ENCODE peak calls at places on chromosomes 11 and 22, in nine cellular contexts. O is ovary; Q is upper lobe of right lung; Z is body of pancreas; J is psoas muscle; G is CD8-positive, alpha-beta T cell; S is OCI-LY7; P is esophagus squamous epithelium; H is HepG2. I is an unnamed sample.

GRCh38 chr11:16191212-16191851 is 165.0 kb downstream of the SOX6 start:
- DNase-seq in O (no peak), Q (peak; percentile 46), Z (no peak), J (no peak), G (no peak), S (peak; percentile 60), P (no peak), H (peak; percentile 9), I (no peak)

GRCh38 chr11:64059339-64060176 is 23.8 kb downstream of the FLRT1 start:
- DNase-seq in O (no peak), Q (no peak), Z (no peak), J (no peak), G (no peak), S (no peak), P (no peak), H (no peak), I (no peak)

GRCh38 chr11:101441747-101442146 is 142.1 kb downstream of the TRPC6 start:
- DNase-seq in O (no peak), Q (peak; percentile 66), Z (peak; percentile 84), J (no peak), G (no peak), S (no peak), P (no peak), H (no peak), I (no peak)

GRCh38 chr22:32737811-32738210 is 63.7 kb upstream of the TIMP3 start:
- DNase-seq in O (no peak), Q (no peak), Z (no peak), J (no peak), G (no peak), S (no peak), P (no peak), H (no peak), I (no peak)

GRCh38 chr11:86706341-86707131 is 34.1 kb upstream of the ME3 start:
- DNase-seq in O (no peak), Q (no peak), Z (no peak), J (no peak), G (no peak), S (no peak), P (no peak), H (peak; percentile 77), I (no peak)

GRCh38 chr11:134228625-134229024 is 4.2 kb downstream of the VPS26B start:
- DNase-seq in O (no peak), Q (no peak), Z (no peak), J (no peak), G (no peak), S (peak; percentile 86), P (no peak), H (no peak), I (no peak)

GRCh38 chr11:32439488-32440210 is 4.3 kb upstream of the WT1 start:
- DNase-seq in O (peak; percentile 49), Q (no peak), Z (no peak), J (no peak), G (no peak), S (no peak), P (no peak), H (no peak), I (no peak)

GRCh38 chr11:8228206-8228605 is 35.5 kb downstream of the LMO1 start:
- DNase-seq in O (no peak), Q (peak; percentile 35), Z (no peak), J (no peak), G (no peak), S (no peak), P (no peak), H (no peak), I (no peak)

GRCh38 chr11:15673408-15673811 is 558.7 kb downstream of the INSC start:
- DNase-seq in O (no peak), Q (no peak), Z (no peak), J (no peak), G (no peak), S (no peak), P (no peak), H (no peak), I (no peak)

GRCh38 chr11:46348986-46349401 is 1.7 kb downstream of the DGKZ start:
- DNase-seq in O (no peak), Q (no peak), Z (no peak), J (no peak), G (no peak), S (peak; percentile 75), P (no peak), H (no peak), I (no peak)

GRCh38 chr11:6646040-6646439 is 9.6 kb downstream of the DCHS1 start:
- DNase-seq in O (no peak), Q (no peak), Z (no peak), J (peak; percentile 91), G (no peak), S (peak; percentile 18), P (no peak), H (no peak), I (no peak)
- H3K27ac ChIP-seq in O (no peak overlapping the region), Q (peak overlapping the region; percentile 47), Z (no peak overlapping the region), J (peak overlapping the region; percentile 54), G (peak overlapping the region; percentile 48), S (peak overlapping the region; percentile 59), P (peak overlapping the region; percentile 68), H (no peak overlapping the region), I (peak overlapping the region; percentile 98)

GRCh38 chr11:37525336-37525735 is 927.3 kb upstream of the RAG2 start:
- DNase-seq in O (no peak), Q (no peak), Z (no peak), J (no peak), G (no peak), S (no peak), P (no peak), H (no peak), I (no peak)
- TF ChIP-seq CTCF in O (no peak), Q (peak; percentile 5), Z (no peak), J (no peak), G (no peak), S (no peak), P (no peak), H (no peak), I (no peak)

GRCh38 chr11:35337136-35337918 is 82.0 kb downstream of the SLC1A2 start:
- DNase-seq in O (no peak), Q (no peak), Z (peak; percentile 15), J (no peak), G (no peak), S (no peak), P (no peak), H (peak; percentile 85), I (peak; percentile 56)
- H3K27ac ChIP-seq in O (no peak overlapping the region), Q (no peak overlapping the region), Z (peak overlapping the region; percentile 81), J (peak overlapping the region; percentile 19), G (no peak overlapping the region), S (no peak overlapping the region), P (peak overlapping the region; percentile 67), H (peak overlapping the region; percentile 47), I (peak overlapping the region; percentile 45)

GRCh38 chr22:20430641-20431519 is 6.7 kb downstream of the SCARF2 start:
- DNase-seq in O (no peak), Q (peak; percentile 80), Z (peak; percentile 57), J (peak; percentile 78), G (peak; percentile 33), S (no peak), P (no peak), H (no peak), I (peak; percentile 80)
- TF ChIP-seq CTCF in O (no peak), Q (peak; percentile 20), Z (peak; percentile 22), J (peak; percentile 39), G (peak; percentile 18), S (no peak), P (peak; percentile 30), H (no peak), I (peak; percentile 45)

GRCh38 chr22:49535527-49536125 is 292.0 kb downstream of the BRD1 start:
- DNase-seq in O (no peak), Q (peak; percentile 42), Z (no peak), J (no peak), G (no peak), S (no peak), P (no peak), H (no peak), I (no peak)
- H3K27ac ChIP-seq in O (no peak overlapping the region), Q (no peak overlapping the region), Z (no peak overlapping the region), J (no peak overlapping the region), G (no peak overlapping the region), S (no peak overlapping the region), P (no peak overlapping the region), H (no peak overlapping the region), I (no peak overlapping the region)

GRCh38 chr11:60169264-60169915 is 13.5 kb downstream of the MS4A6A start:
- DNase-seq in O (no peak), Q (no peak), Z (peak; percentile 76), J (no peak), G (no peak), S (peak; percentile 77), P (no peak), H (peak; percentile 33), I (no peak)
- TF ChIP-seq CTCF in O (no peak), Q (peak; percentile 53), Z (peak; percentile 23), J (peak; percentile 28), G (no peak), S (peak; percentile 58), P (no peak), H (peak; percentile 26), I (peak; percentile 29)

DNA sequence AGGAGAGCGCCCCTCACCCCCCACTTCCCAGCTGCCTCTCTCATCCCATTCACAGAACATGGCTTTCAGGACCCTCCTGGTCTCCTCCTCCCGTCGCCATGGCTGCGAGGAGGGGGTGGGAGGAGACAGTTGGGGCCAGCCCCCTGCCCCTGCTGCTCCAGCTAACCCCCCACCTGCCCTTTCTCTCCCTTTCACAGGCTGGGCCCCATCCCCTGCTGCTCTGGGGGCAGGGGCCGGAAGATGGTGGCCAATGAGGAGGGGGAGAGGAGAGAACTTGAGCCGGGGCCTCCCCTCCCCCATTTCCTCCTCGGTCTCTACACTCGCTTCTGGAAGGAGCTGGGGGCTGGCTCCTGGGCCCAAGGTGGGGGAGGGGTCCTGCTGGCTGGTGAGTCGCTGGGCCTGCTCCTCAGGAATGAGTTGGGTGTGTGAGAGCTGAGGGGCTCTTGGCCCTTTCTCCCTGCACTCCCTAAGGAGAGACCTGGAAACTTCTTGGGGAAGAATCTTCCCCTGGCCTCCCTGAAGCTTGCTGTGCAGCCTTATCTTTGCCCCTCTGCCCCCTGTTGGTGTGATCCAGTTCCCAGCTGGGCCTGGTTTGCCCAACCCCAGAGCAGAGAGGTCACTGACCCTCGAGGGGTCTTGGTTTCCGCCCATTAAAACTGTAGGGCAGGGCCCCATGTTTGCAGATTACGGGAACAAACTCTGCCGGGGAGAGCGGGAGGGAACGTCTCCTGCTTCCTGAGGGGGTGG is 10.2 kb downstream of the YPEL4 start:
- DNase-seq in O (peak; percentile 45), Q (no peak), Z (no peak), J (no peak), G (no peak), S (peak; percentile 25), P (no peak), H (peak; percentile 58), I (peak; percentile 86)
- H3K27ac ChIP-seq in O (peak overlapping the region; percentile 32), Q (peak overlapping the region; percentile 55), Z (no peak overlapping the region), J (no peak overlapping the region), G (no peak overlapping the region), S (no peak overlapping the region), P (no peak overlapping the region), H (peak overlapping the region; percentile 68), I (peak overlapping the region; percentile 98)

DNA sequence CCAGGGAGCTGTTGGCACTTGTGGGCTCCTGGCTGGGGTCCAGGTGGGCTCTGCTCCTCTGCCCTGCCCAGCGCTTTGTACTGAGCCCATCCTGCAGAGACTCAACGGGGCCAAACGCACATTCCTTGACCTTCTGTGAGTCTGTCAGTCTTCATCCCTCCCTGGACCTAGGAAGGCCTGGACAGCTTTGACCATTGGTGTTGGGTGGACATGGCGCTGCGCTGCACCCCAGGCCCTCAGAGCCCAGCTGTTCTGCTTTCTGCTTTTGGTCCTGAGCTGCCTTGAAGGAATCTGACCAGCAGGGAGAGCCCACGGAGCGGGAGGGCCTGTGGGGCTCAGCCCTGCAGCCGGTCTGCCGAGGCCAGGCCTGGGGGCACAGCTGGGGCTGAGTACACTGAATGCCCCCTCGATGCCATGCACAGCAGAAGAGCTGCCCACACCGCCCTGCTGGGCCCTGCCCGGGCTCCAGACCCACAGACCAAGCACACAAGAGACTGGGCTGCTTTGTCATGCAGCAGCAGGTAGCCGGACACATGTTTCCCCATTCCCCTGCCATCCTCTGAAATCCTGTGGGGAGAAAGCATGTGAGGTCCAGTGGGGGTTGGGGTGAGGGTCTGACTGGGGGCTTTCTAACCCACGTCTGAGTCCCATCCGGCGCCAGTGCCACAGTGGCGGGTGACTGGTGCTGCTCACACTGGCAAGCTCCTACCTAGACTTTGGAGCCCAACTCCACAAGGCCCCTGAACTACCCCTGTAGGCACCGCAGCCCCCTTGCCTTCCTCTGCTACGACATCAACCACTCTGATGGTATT is 24.1 kb upstream of the CCDC188 start:
- DNase-seq in O (no peak), Q (no peak), Z (no peak), J (no peak), G (no peak), S (no peak), P (no peak), H (no peak), I (peak; percentile 38)
- TF ChIP-seq CTCF in O (no peak), Q (no peak), Z (no peak), J (no peak), G (no peak), S (no peak), P (no peak), H (peak; percentile 71), I (peak; percentile 35)